ENCODE peak calls at places on chromosomes 11 and 22, in seven cellular contexts. B, R, F, V, D, H and N are unnamed samples.

GRCh38 chr22:31334329-31334728 is 11.8 kb downstream of the PATZ1 start:
- DNase-seq in B (no peak), V (no peak), H (no peak), F (no peak), R (no peak), D (no peak), N (no peak)

GRCh38 chr11:86919557-86920210 is 35.5 kb downstream of the FZD4 start:
- DNase-seq in H (no peak), R (no peak), V (peak; percentile 69), B (no peak), F (no peak), D (no peak), N (peak; percentile 54)

GRCh38 chr11:1771700-1772099 is 8.0 kb upstream of the CTSD start:
- DNase-seq in H (peak; percentile 27), R (peak; percentile 58), V (no peak), B (peak; percentile 76), D (no peak), F (peak; percentile 20), N (no peak)

GRCh38 chr22:32720924-32721323 is 80.6 kb upstream of the TIMP3 start:
- DNase-seq in H (no peak), F (no peak), R (no peak), B (no peak), V (no peak), D (no peak), N (no peak)

GRCh38 chr11:75307058-75307457 is 44.4 kb downstream of the ARRB1 start:
- DNase-seq in H (no peak), F (no peak), V (no peak), B (no peak), R (no peak), D (no peak), N (no peak)

GRCh38 chr11:117374316-117374715 is 46.7 kb downstream of the CEP164 start:
- DNase-seq in D (no peak), B (no peak), F (no peak), V (no peak), R (no peak), H (no peak), N (no peak)

GRCh38 chr22:24951942-24952836 is at the start of gene KIAA1671:
- DNase-seq in B (peak; percentile 89), R (peak; percentile 88), F (peak; percentile 91), D (peak; percentile 84), H (peak; percentile 81), V (peak; percentile 73), N (peak; percentile 53)

GRCh38 chr11:1936072-1936780 is 10.9 kb upstream of the MRPL23 start:
- DNase-seq in D (no peak), R (peak; percentile 53), H (no peak), V (no peak), F (no peak), B (no peak), N (no peak)

GRCh38 chr11:130055637-130056036 is 14.1 kb upstream of the APLP2 start:
- DNase-seq in D (no peak), F (no peak), R (no peak), V (no peak), B (no peak), H (no peak), N (no peak)

GRCh38 chr22:17772249-17772962 is 1.9 kb downstream of the BID start:
- DNase-seq in D (no peak), R (peak; percentile 60), B (no peak), V (no peak), F (no peak), H (no peak), N (no peak)

GRCh38 chr11:24709928-24710565 is 213.2 kb downstream of the LUZP2 start:
- DNase-seq in R (no peak), D (no peak), V (no peak), H (no peak), B (no peak), F (no peak), N (no peak)

GRCh38 chr11:117058761-117059233 is 39.4 kb downstream of the SIK3 start:
- DNase-seq in D (no peak), F (no peak), R (no peak), H (no peak), B (no peak), V (no peak), N (no peak)

GRCh38 chr11:44899959-44900358 is 50.7 kb downstream of the TP53I11 start:
- DNase-seq in B (no peak), V (peak; percentile 62), F (peak; percentile 21), R (no peak), D (no peak), H (no peak), N (peak; percentile 48)

GRCh38 chr11:131855320-131855719 is 484.9 kb downstream of the NTM start:
- DNase-seq in H (no peak), B (no peak), D (no peak), V (no peak), F (no peak), R (no peak), N (no peak)

GRCh38 chr11:110295487-110296225 is 758 bp downstream of the RDX start:
- DNase-seq in H (peak; percentile 54), R (peak; percentile 75), D (peak; percentile 48), F (peak; percentile 58), V (peak; percentile 72), B (peak; percentile 84), N (no peak)

GRCh38 chr11:128772814-128773213 is 78.9 kb downstream of the FLI1 start:
- DNase-seq in V (no peak), B (peak; percentile 85), F (peak; percentile 65), H (no peak), R (no peak), D (no peak), N (no peak)

GRCh38 chr11:27532652-27533325 is 26.2 kb upstream of the LIN7C start:
- DNase-seq in V (no peak), H (no peak), F (no peak), D (no peak), B (no peak), R (no peak), N (no peak)

GRCh38 chr11:58924230-58924629 is 15.1 kb upstream of the GLYATL1 start:
- DNase-seq in R (no peak), F (no peak), B (no peak), V (no peak), H (no peak), D (no peak), N (no peak)

GRCh38 chr11:64032050-64032449 is 3.7 kb upstream of the FLRT1 start:
- DNase-seq in F (no peak), B (no peak), R (no peak), D (no peak), V (no peak), H (no peak), N (no peak)

GRCh38 chr11:115761348-115761747 is 257.1 kb upstream of the CADM1 start:
- DNase-seq in F (no peak), V (no peak), B (no peak), D (no peak), H (no peak), R (no peak), N (no peak)

GRCh38 chr22:41898645-41899044 is 16.2 kb downstream of the SHISA8 start:
- DNase-seq in D (no peak), B (no peak), R (no peak), F (no peak), H (no peak), V (no peak), N (no peak)

GRCh38 chr11:111976614-111977140 is 39.5 kb downstream of the DIXDC1 start:
- DNase-seq in D (peak; percentile 53), R (peak; percentile 74), B (no peak), H (peak; percentile 61), V (no peak), F (no peak), N (no peak)
- TF ChIP-seq POLR2AphosphoS5 in D (peak; percentile 32), R (no peak), B (no peak), H (no peak), V (no peak), F (no peak), N (no peak)

GRCh38 chr22:26544489-26544888 is 32.2 kb upstream of the TFIP11 start:
- DNase-seq in H (no peak), B (no peak), D (no peak), R (no peak), F (no peak), V (no peak), N (no peak)

GRCh38 chr22:26546282-26546681 is 34.0 kb upstream of the TFIP11 start:
- DNase-seq in B (no peak), D (no peak), V (no peak), R (no peak), F (no peak), H (no peak), N (no peak)

GRCh38 chr22:26547426-26547825 is 35.2 kb upstream of the TFIP11 start:
- DNase-seq in B (no peak), H (no peak), R (no peak), D (no peak), F (no peak), V (no peak), N (no peak)

GRCh38 chr22:26545827-26546226 is 33.6 kb upstream of the TFIP11 start:
- DNase-seq in B (no peak), D (no peak), V (no peak), F (no peak), H (no peak), R (no peak), N (no peak)

GRCh38 chr22:26545385-26545784 is 33.1 kb upstream of the TFIP11 start:
- DNase-seq in F (no peak), R (no peak), V (no peak), B (no peak), H (no peak), D (no peak), N (no peak)
- H3K4me1 ChIP-seq in F (no peaks in the 10 kb centered on the region), R (no peaks in the 10 kb centered on the region), V (peaks cover 11% of the 10 kb centered on the region), B (peaks cover 33% of the 10 kb centered on the region), H (no peaks in the 10 kb centered on the region), D (no peaks in the 10 kb centered on the region), N (peaks cover 4% of the 10 kb centered on the region)

GRCh38 chr11:69014084-69014935 is 1.3 kb upstream of the MRGPRF start:
- DNase-seq in R (peak; percentile 96), H (no peak), V (no peak), D (no peak), F (peak; percentile 65), B (no peak), N (no peak)

GRCh38 chr11:69014936-69015549 is 2.0 kb upstream of the MRGPRF start:
- DNase-seq in B (no peak), D (no peak), F (no peak), V (no peak), R (no peak), H (no peak), N (no peak)

GRCh38 chr11:69022268-69022667 is 9.2 kb upstream of the MRGPRF start:
- DNase-seq in B (no peak), R (peak; percentile 85), V (no peak), D (no peak), H (no peak), F (no peak), N (no peak)

GRCh38 chr11:69018924-69019323 is 5.9 kb upstream of the MRGPRF start:
- DNase-seq in V (no peak), F (no peak), H (no peak), D (no peak), R (peak; percentile 90), B (no peak), N (no peak)

DNA sequence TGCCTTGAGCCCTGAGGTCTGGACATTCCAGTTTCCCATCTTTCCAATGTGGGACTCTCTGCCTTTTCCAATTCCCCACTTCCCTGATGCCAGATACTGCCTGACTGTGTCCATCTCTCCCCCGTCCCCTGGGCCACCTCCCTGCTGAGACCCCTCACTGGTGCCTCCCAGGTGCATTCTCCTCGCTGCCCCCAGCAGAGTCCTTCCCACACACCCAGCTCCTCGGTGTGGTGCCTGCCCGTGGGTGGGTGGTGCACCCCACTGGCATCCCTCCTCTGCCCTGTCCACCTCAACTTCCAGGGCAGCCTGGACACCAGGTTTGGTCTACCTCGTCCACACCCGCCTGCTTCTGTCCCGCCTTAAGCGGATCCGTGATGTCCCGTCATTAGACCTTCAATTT is 4.9 kb upstream of the MRGPRF start:
- DNase-seq in D (no peak), R (no peak), B (no peak), H (no peak), V (no peak), F (no peak), N (no peak)
- TF ChIP-seq POLR2AphosphoS5 in D (no peak), R (no peak), B (no peak), H (no peak), V (no peak), F (no peak), N (no peak)

GRCh38 chr11:114072978-114073377 is 13.5 kb downstream of the ZBTB16 start:
- DNase-seq in B (no peak), V (no peak), R (peak; percentile 63), H (no peak), D (no peak), F (no peak), N (no peak)
- H3K4me1 ChIP-seq in B (peaks cover 74% of the 10 kb centered on the region), V (no peaks in the 10 kb centered on the region), R (peaks cover 96% of the 10 kb centered on the region), H (peaks cover 15% of the 10 kb centered on the region), D (peaks cover 35% of the 10 kb centered on the region), F (peaks cover 57% of the 10 kb centered on the region), N (no peaks in the 10 kb centered on the region)